ENCODE peak calls at places on chromosome 15, in six cellular contexts. M is activated T-helper 9 cell treated with anti-CD3 and anti-CD28 coated beads, Interleukin-2, amount 50 U/mL, for 16 hours; H is ELR; Z is fibroblast of lung; I is HEK293T; U is activated CD4-positive, CD25-positive, alpha-beta regulatory T cell. D is an unnamed sample.

GRCh38 chr15:44537728-44538240 is 837 bp downstream of the EIF3J start:
- DNase-seq in H (peak), I (no peak), M (no peak), Z (peak), U (no peak), D (peak)

GRCh38 chr15:68820205-68820588 is 498 bp downstream of the ANP32A start:
- DNase-seq in M (peak), U (peak), H (peak), I (no peak), Z (no peak), D (peak)

GRCh38 chr15:66940368-66940767 is 125.0 kb upstream of the SMAD3 start:
- DNase-seq in M (no peak), Z (no peak), H (peak), I (no peak), U (no peak), D (no peak)

GRCh38 chr15:73927003-73927475 is 777 bp downstream of the LOXL1 start:
- DNase-seq in M (peak), Z (no peak), I (peak), U (no peak), H (peak), D (no peak)

GRCh38 chr15:37032091-37032775 is 68.1 kb downstream of the MEIS2 start:
- DNase-seq in Z (no peak), I (no peak), M (no peak), H (no peak), U (no peak), D (no peak)

GRCh38 chr15:88791637-88792036 is 11.6 kb upstream of the ACAN start:
- DNase-seq in M (no peak), Z (no peak), U (no peak), I (no peak), H (peak), D (no peak)

GRCh38 chr15:69193948-69194827 is 33.8 kb downstream of the GLCE start:
- DNase-seq in U (no peak), H (peak), M (no peak), I (no peak), Z (peak), D (peak)

GRCh38 chr15:90677807-90678790 is 39.0 kb upstream of the BLM start:
- DNase-seq in Z (no peak), H (no peak), M (no peak), U (no peak), I (no peak), D (no peak)

GRCh38 chr15:65639509-65639908 is 17.8 kb downstream of the SLC24A1 start:
- DNase-seq in U (no peak), M (no peak), H (no peak), I (no peak), Z (no peak), D (no peak)

GRCh38 chr15:85494035-85494793 is 113.8 kb downstream of the AKAP13 start:
- DNase-seq in U (no peak), H (peak), Z (peak), I (no peak), M (no peak), D (peak)

GRCh38 chr15:70602281-70602680 is 161.1 kb downstream of the UACA start:
- DNase-seq in U (no peak), I (no peak), H (no peak), M (no peak), Z (no peak), D (no peak)

GRCh38 chr15:70670680-70671079 is 92.7 kb downstream of the UACA start:
- DNase-seq in H (no peak), U (no peak), Z (no peak), I (no peak), M (no peak), D (peak)

D was measured in astrocyte of the spinal cord.